ENCODE peak calls at places on chromosomes 6 and 20, in nine cellular contexts. One of them, this sample, is unnamed.

GRCh38 chr6:166351715-166352285 is 9.5 kb upstream of the SFT2D1 start:
- DNase-seq in SK-N-MC: no peak
- DNase-seq in suprapubic skin: no peak
- DNase-seq in HepG2: peak
- DNase-seq in H1: no peak
- DNase-seq in transverse colon: peak
- DNase-seq in GM23338: peak
- DNase-seq in sigmoid colon: no peak
- DNase-seq in upper lobe of left lung: no peak
- DNase-seq in this sample: no peak

GRCh38 chr6:116518621-116519020 is 7.2 kb downstream of the CALHM5 start:
- DNase-seq in SK-N-MC: no peak
- DNase-seq in HepG2: no peak
- DNase-seq in GM23338: no peak
- DNase-seq in transverse colon: no peak
- DNase-seq in upper lobe of left lung: no peak
- DNase-seq in sigmoid colon: no peak
- DNase-seq in H1: no peak
- DNase-seq in suprapubic skin: no peak
- DNase-seq in this sample: no peak

GRCh38 chr20:46158476-46158987 is 40.4 kb downstream of the CD40 start:
- DNase-seq in SK-N-MC: no peak
- DNase-seq in H1: no peak
- DNase-seq in upper lobe of left lung: no peak
- DNase-seq in transverse colon: no peak
- DNase-seq in suprapubic skin: no peak
- DNase-seq in sigmoid colon: no peak
- DNase-seq in HepG2: no peak
- DNase-seq in GM23338: no peak
- DNase-seq in this sample: no peak

GRCh38 chr6:122184260-122184934 is 215.1 kb upstream of the HSF2 start:
- DNase-seq in HepG2: peak
- DNase-seq in GM23338: no peak
- DNase-seq in upper lobe of left lung: no peak
- DNase-seq in transverse colon: no peak
- DNase-seq in sigmoid colon: no peak
- DNase-seq in SK-N-MC: no peak
- DNase-seq in H1: no peak
- DNase-seq in suprapubic skin: no peak
- DNase-seq in this sample: peak

GRCh38 chr6:145110109-145110508 is 625.2 kb downstream of the EPM2A start:
- DNase-seq in GM23338: no peak
- DNase-seq in transverse colon: no peak
- DNase-seq in HepG2: no peak
- DNase-seq in SK-N-MC: no peak
- DNase-seq in sigmoid colon: no peak
- DNase-seq in suprapubic skin: no peak
- DNase-seq in upper lobe of left lung: no peak
- DNase-seq in H1: no peak
- DNase-seq in this sample: no peak

GRCh38 chr6:21751608-21752007 is 158.1 kb downstream of the SOX4 start:
- DNase-seq in transverse colon: no peak
- DNase-seq in H1: no peak
- DNase-seq in HepG2: no peak
- DNase-seq in SK-N-MC: no peak
- DNase-seq in suprapubic skin: no peak
- DNase-seq in sigmoid colon: no peak
- DNase-seq in upper lobe of left lung: no peak
- DNase-seq in GM23338: no peak
- DNase-seq in this sample: no peak

GRCh38 chr6:107318100-107318736 is 141.1 kb downstream of the PDSS2 start:
- DNase-seq in sigmoid colon: no peak
- DNase-seq in SK-N-MC: peak
- DNase-seq in GM23338: peak
- DNase-seq in H1: peak
- DNase-seq in suprapubic skin: no peak
- DNase-seq in upper lobe of left lung: no peak
- DNase-seq in transverse colon: peak
- DNase-seq in HepG2: peak
- DNase-seq in this sample: peak

GRCh38 chr6:159953091-159953581 is 15.7 kb upstream of the IGF2R start:
- DNase-seq in GM23338: no peak
- DNase-seq in SK-N-MC: peak
- DNase-seq in transverse colon: no peak
- DNase-seq in H1: no peak
- DNase-seq in upper lobe of left lung: no peak
- DNase-seq in HepG2: no peak
- DNase-seq in sigmoid colon: peak
- DNase-seq in suprapubic skin: no peak
- DNase-seq in this sample: no peak

GRCh38 chr20:63527184-63527583 is 6.6 kb downstream of the PPDPF start:
- DNase-seq in transverse colon: no peak
- DNase-seq in HepG2: no peak
- DNase-seq in suprapubic skin: no peak
- DNase-seq in GM23338: no peak
- DNase-seq in SK-N-MC: no peak
- DNase-seq in H1: no peak
- DNase-seq in upper lobe of left lung: no peak
- DNase-seq in sigmoid colon: no peak
- DNase-seq in this sample: no peak

GRCh38 chr20:63522981-63523611 is 2.5 kb downstream of the PPDPF start:
- DNase-seq in upper lobe of left lung: peak
- DNase-seq in GM23338: no peak
- DNase-seq in sigmoid colon: no peak
- DNase-seq in transverse colon: no peak
- DNase-seq in suprapubic skin: peak
- DNase-seq in SK-N-MC: no peak
- DNase-seq in H1: no peak
- DNase-seq in HepG2: no peak
- DNase-seq in this sample: no peak

GRCh38 chr20:63525185-63525584 is 4.6 kb downstream of the PPDPF start:
- DNase-seq in suprapubic skin: no peak
- DNase-seq in HepG2: no peak
- DNase-seq in sigmoid colon: no peak
- DNase-seq in upper lobe of left lung: no peak
- DNase-seq in SK-N-MC: no peak
- DNase-seq in transverse colon: no peak
- DNase-seq in H1: no peak
- DNase-seq in GM23338: no peak
- DNase-seq in this sample: no peak

GRCh38 chr20:63529180-63529860 is 7.9 kb downstream of the PTK6 start:
- DNase-seq in HepG2: no peak
- DNase-seq in sigmoid colon: no peak
- DNase-seq in H1: no peak
- DNase-seq in SK-N-MC: no peak
- DNase-seq in transverse colon: no peak
- DNase-seq in upper lobe of left lung: peak
- DNase-seq in suprapubic skin: peak
- DNase-seq in GM23338: no peak
- DNase-seq in this sample: peak

GRCh38 chr20:63525968-63526367 is 5.4 kb downstream of the PPDPF start:
- DNase-seq in HepG2: no peak
- DNase-seq in GM23338: no peak
- DNase-seq in transverse colon: peak
- DNase-seq in sigmoid colon: no peak
- DNase-seq in upper lobe of left lung: no peak
- DNase-seq in H1: no peak
- DNase-seq in SK-N-MC: no peak
- DNase-seq in suprapubic skin: no peak
- DNase-seq in this sample: no peak
- TF ChIP-seq POLR2AphosphoS5 in HepG2: no peak
- TF ChIP-seq POLR2AphosphoS5 in GM23338: no peak
- TF ChIP-seq POLR2AphosphoS5 in transverse colon: peak
- TF ChIP-seq POLR2AphosphoS5 in sigmoid colon: no peak
- TF ChIP-seq POLR2AphosphoS5 in upper lobe of left lung: no peak
- TF ChIP-seq POLR2AphosphoS5 in H1: no peak
- TF ChIP-seq POLR2AphosphoS5 in SK-N-MC: no peak
- TF ChIP-seq POLR2AphosphoS5 in suprapubic skin: no peak
- TF ChIP-seq POLR2AphosphoS5 in this sample: no peak

GRCh38 chr20:36859282-36859555 is 16.7 kb upstream of the TLDC2 start:
- DNase-seq in transverse colon: no peak
- DNase-seq in upper lobe of left lung: no peak
- DNase-seq in H1: no peak
- DNase-seq in sigmoid colon: no peak
- DNase-seq in HepG2: no peak
- DNase-seq in GM23338: no peak
- DNase-seq in SK-N-MC: no peak
- DNase-seq in suprapubic skin: no peak
- DNase-seq in this sample: no peak

GRCh38 chr20:36856196-36856595 is 19.7 kb upstream of the TLDC2 start:
- DNase-seq in transverse colon: no peak
- DNase-seq in SK-N-MC: no peak
- DNase-seq in HepG2: no peak
- DNase-seq in H1: no peak
- DNase-seq in upper lobe of left lung: no peak
- DNase-seq in GM23338: no peak
- DNase-seq in suprapubic skin: no peak
- DNase-seq in sigmoid colon: no peak
- DNase-seq in this sample: no peak

GRCh38 chr20:36854343-36855240 is 21.3 kb upstream of the TLDC2 start:
- DNase-seq in SK-N-MC: no peak
- DNase-seq in sigmoid colon: no peak
- DNase-seq in GM23338: no peak
- DNase-seq in suprapubic skin: no peak
- DNase-seq in HepG2: no peak
- DNase-seq in upper lobe of left lung: no peak
- DNase-seq in H1: no peak
- DNase-seq in transverse colon: peak
- DNase-seq in this sample: no peak

GRCh38 chr20:36855241-36855657 is 20.7 kb upstream of the TLDC2 start:
- DNase-seq in SK-N-MC: no peak
- DNase-seq in GM23338: no peak
- DNase-seq in H1: no peak
- DNase-seq in sigmoid colon: no peak
- DNase-seq in HepG2: no peak
- DNase-seq in transverse colon: no peak
- DNase-seq in upper lobe of left lung: no peak
- DNase-seq in suprapubic skin: no peak
- DNase-seq in this sample: no peak

DNA sequence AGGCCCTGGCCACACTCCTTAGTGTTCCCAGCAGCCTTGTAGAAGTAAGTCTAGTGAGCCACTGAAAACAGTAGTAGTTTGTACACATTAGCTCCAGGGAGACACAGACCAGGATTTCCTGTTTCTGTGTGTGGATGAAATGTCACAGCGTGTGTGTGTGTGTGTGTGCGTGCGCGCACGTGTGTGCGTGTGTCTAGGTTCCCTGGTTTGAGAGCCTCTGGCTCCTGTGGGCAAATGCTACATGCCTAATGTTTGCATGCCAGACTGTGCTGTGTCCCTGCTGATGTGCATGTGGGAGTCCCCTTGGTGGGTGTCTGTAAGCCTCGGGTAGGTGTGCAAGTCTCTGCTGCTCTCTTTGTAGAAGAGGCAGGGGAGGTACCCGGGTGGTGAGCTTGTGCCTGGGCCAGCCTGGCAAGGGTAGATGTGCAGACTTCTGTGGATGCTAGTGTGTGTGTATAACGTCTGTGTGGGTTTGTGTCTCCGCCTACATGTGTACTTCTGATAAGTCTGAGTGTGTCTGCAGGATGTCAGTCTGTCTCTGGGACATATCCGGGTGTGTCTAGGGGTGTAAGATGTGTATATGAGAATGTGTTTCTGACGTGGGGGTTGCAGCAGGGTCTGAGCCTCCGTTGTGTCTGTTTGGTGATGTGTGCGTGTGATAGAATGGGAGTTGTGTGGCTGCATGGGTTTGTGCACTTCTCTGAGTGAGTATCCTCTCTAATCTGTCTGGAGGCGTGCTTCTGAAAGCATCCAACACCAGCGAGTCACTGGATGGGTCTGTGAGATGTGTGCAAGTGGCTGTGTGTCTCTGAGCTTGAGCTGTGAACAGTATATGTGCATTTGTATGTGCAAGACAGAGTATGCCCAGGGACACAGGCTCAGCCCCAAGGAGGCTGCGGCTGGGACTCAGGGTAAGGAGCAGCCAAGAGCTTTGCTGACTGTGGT is 19.0 kb upstream of the TLDC2 start:
- DNase-seq in suprapubic skin: no peak
- DNase-seq in HepG2: no peak
- DNase-seq in H1: no peak
- DNase-seq in transverse colon: no peak
- DNase-seq in sigmoid colon: no peak
- DNase-seq in SK-N-MC: no peak
- DNase-seq in upper lobe of left lung: no peak
- DNase-seq in GM23338: no peak
- DNase-seq in this sample: no peak
- TF ChIP-seq POLR2AphosphoS5 in suprapubic skin: no peak
- TF ChIP-seq POLR2AphosphoS5 in HepG2: no peak
- TF ChIP-seq POLR2AphosphoS5 in H1: no peak
- TF ChIP-seq POLR2AphosphoS5 in transverse colon: no peak
- TF ChIP-seq POLR2AphosphoS5 in sigmoid colon: no peak
- TF ChIP-seq POLR2AphosphoS5 in SK-N-MC: no peak
- TF ChIP-seq POLR2AphosphoS5 in upper lobe of left lung: peak
- TF ChIP-seq POLR2AphosphoS5 in GM23338: no peak
- TF ChIP-seq POLR2AphosphoS5 in this sample: no peak

DNA sequence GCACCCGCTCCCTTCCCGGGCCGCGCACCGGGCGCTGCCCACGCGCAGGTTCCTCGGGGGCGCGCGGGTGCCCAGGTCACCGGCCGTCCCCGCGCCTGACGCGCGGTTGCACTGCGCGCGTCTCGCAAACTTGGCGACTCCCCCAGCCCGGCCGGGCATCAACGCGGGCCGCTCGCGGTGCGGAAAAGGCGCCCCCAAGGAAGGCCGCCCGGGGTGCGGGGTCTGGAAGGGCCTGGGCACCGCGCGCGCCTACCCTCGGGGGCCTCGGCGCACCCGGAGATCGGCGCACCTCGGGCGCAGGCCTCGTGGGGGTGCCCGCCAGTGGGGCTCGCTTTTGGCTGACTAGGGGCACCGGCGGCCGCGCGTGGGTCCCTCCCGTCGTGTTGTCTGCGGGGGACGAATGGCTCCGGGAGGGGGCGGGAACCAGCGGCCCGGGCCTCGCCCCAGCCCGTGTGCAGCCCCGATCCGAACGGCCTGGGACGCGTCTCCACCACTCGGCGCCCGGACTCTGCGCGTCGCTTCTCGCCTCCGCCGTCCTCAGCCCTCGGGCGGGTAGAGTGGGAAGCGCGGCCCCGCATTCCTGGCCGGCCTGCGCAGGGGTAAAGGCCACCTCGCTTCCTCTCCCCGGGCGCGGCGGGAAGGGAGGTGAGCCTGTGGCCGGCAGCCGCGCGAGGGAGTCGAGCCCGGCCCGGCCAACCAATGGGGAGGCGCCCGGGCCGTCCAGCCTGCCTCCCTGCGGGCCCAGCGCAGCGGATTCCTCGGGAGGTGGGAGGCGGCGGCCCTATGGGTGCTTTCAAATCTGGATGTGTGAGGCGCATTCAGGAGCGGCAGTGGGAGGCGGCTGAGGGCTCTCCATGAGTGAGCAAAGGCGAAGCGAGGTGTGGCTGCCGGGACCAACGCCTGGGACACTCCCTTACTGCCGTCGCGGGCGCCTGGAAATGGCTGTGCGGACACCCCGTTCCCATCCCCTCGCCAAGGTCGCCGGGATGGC is 927 bp upstream of the ZBTB46 start:
- DNase-seq in GM23338: peak
- DNase-seq in HepG2: peak
- DNase-seq in suprapubic skin: peak
- DNase-seq in transverse colon: peak
- DNase-seq in SK-N-MC: no peak
- DNase-seq in upper lobe of left lung: peak
- DNase-seq in sigmoid colon: no peak
- DNase-seq in H1: no peak
- DNase-seq in this sample: peak
- TF ChIP-seq POLR2AphosphoS5 in GM23338: peak
- TF ChIP-seq POLR2AphosphoS5 in HepG2: no peak
- TF ChIP-seq POLR2AphosphoS5 in suprapubic skin: no peak
- TF ChIP-seq POLR2AphosphoS5 in transverse colon: peak
- TF ChIP-seq POLR2AphosphoS5 in SK-N-MC: no peak
- TF ChIP-seq POLR2AphosphoS5 in upper lobe of left lung: no peak
- TF ChIP-seq POLR2AphosphoS5 in sigmoid colon: peak
- TF ChIP-seq POLR2AphosphoS5 in H1: no peak
- TF ChIP-seq POLR2AphosphoS5 in this sample: no peak

GRCh38 chr6:34891296-34891695 is 2.2 kb downstream of the ANKS1A start:
- DNase-seq in H1: no peak
- DNase-seq in sigmoid colon: no peak
- DNase-seq in HepG2: no peak
- DNase-seq in transverse colon: no peak
- DNase-seq in GM23338: no peak
- DNase-seq in suprapubic skin: no peak
- DNase-seq in SK-N-MC: no peak
- DNase-seq in upper lobe of left lung: no peak
- DNase-seq in this sample: no peak

GRCh38 chr6:34897708-34898107 is 8.7 kb downstream of the ANKS1A start:
- DNase-seq in sigmoid colon: no peak
- DNase-seq in suprapubic skin: no peak
- DNase-seq in GM23338: no peak
- DNase-seq in SK-N-MC: no peak
- DNase-seq in upper lobe of left lung: no peak
- DNase-seq in transverse colon: no peak
- DNase-seq in HepG2: no peak
- DNase-seq in H1: no peak
- DNase-seq in this sample: no peak

GRCh38 chr6:34890526-34890910 is 1.5 kb downstream of the ANKS1A start:
- DNase-seq in GM23338: no peak
- DNase-seq in H1: no peak
- DNase-seq in upper lobe of left lung: no peak
- DNase-seq in sigmoid colon: no peak
- DNase-seq in transverse colon: no peak
- DNase-seq in suprapubic skin: no peak
- DNase-seq in HepG2: no peak
- DNase-seq in SK-N-MC: no peak
- DNase-seq in this sample: no peak

GRCh38 chr6:34897130-34897529 is 8.1 kb downstream of the ANKS1A start:
- DNase-seq in transverse colon: no peak
- DNase-seq in sigmoid colon: no peak
- DNase-seq in GM23338: no peak
- DNase-seq in suprapubic skin: no peak
- DNase-seq in SK-N-MC: no peak
- DNase-seq in upper lobe of left lung: no peak
- DNase-seq in HepG2: no peak
- DNase-seq in H1: no peak
- DNase-seq in this sample: no peak

DNA sequence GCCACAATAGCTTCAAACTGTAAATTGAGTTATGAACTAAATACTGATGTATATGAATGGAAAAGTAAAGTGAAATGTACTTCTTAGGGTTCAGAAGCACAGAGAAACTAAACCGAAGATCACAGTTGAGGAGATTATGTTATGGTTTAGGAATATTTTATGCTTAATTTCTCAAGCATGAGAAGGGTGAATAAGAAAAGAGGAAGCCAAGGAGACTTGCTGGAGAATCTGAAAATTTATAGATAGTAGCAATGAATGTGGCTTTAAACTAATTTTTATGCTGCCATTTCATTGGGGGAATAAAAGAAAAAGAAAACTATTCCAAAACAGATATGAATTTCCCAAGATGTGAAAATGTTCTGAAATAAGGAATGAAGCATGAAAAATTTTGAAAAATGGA is 5.6 kb downstream of the ANKS1A start:
- DNase-seq in upper lobe of left lung: no peak
- DNase-seq in suprapubic skin: no peak
- DNase-seq in H1: no peak
- DNase-seq in SK-N-MC: no peak
- DNase-seq in GM23338: no peak
- DNase-seq in transverse colon: no peak
- DNase-seq in HepG2: no peak
- DNase-seq in sigmoid colon: no peak
- DNase-seq in this sample: no peak
- TF ChIP-seq POLR2AphosphoS5 in upper lobe of left lung: no peak
- TF ChIP-seq POLR2AphosphoS5 in suprapubic skin: no peak
- TF ChIP-seq POLR2AphosphoS5 in H1: no peak
- TF ChIP-seq POLR2AphosphoS5 in SK-N-MC: no peak
- TF ChIP-seq POLR2AphosphoS5 in GM23338: no peak
- TF ChIP-seq POLR2AphosphoS5 in transverse colon: no peak
- TF ChIP-seq POLR2AphosphoS5 in HepG2: no peak
- TF ChIP-seq POLR2AphosphoS5 in sigmoid colon: no peak
- TF ChIP-seq POLR2AphosphoS5 in this sample: no peak